ENCODE peak calls at places on chromosomes 2 and 18, in ten cellular contexts. One of them, this sample, is unnamed.
A peak's percentile ranks its signal among the peaks of the same experiment; 100 is the strongest.

GRCh38 chr2:122703676-122704075 is 948.2 kb downstream of the TSN start:
- DNase-seq in hepatocyte: no peak
- DNase-seq in spleen: no peak
- DNase-seq in heart left ventricle: no peak
- DNase-seq in left ventricle myocardium inferior: no peak
- DNase-seq in OCI-LY7: no peak
- DNase-seq in GM12878: no peak
- DNase-seq in adrenal gland: no peak
- DNase-seq in prostate gland: no peak
- DNase-seq in choroid plexus epithelial cell: no peak
- DNase-seq in this sample: no peak

GRCh38 chr2:108637304-108637669 is 82.0 kb upstream of the RANBP2 start:
- DNase-seq in OCI-LY7: no peak
- DNase-seq in heart left ventricle: peak; percentile 78
- DNase-seq in adrenal gland: peak; percentile 74
- DNase-seq in GM12878: peak; percentile 46
- DNase-seq in left ventricle myocardium inferior: peak; percentile 55
- DNase-seq in choroid plexus epithelial cell: peak; percentile 92
- DNase-seq in spleen: no peak
- DNase-seq in prostate gland: no peak
- DNase-seq in hepatocyte: peak; percentile 73
- DNase-seq in this sample: no peak

GRCh38 chr2:28956890-28957289 is 24.2 kb upstream of the TOGARAM2 start:
- DNase-seq in spleen: no peak
- DNase-seq in prostate gland: no peak
- DNase-seq in heart left ventricle: no peak
- DNase-seq in OCI-LY7: no peak
- DNase-seq in adrenal gland: no peak
- DNase-seq in hepatocyte: no peak
- DNase-seq in choroid plexus epithelial cell: peak; percentile 45
- DNase-seq in GM12878: no peak
- DNase-seq in left ventricle myocardium inferior: no peak
- DNase-seq in this sample: no peak

GRCh38 chr2:128638311-128638710 is 319.6 kb upstream of the HS6ST1 start:
- DNase-seq in prostate gland: no peak
- DNase-seq in adrenal gland: no peak
- DNase-seq in spleen: peak; percentile 72
- DNase-seq in hepatocyte: no peak
- DNase-seq in choroid plexus epithelial cell: peak; percentile 37
- DNase-seq in OCI-LY7: no peak
- DNase-seq in heart left ventricle: peak; percentile 44
- DNase-seq in GM12878: no peak
- DNase-seq in left ventricle myocardium inferior: no peak
- DNase-seq in this sample: no peak

GRCh38 chr2:85811173-85811849 is 57.5 kb downstream of the ATOH8 start:
- DNase-seq in hepatocyte: peak; percentile 80
- DNase-seq in spleen: no peak
- DNase-seq in OCI-LY7: no peak
- DNase-seq in adrenal gland: no peak
- DNase-seq in choroid plexus epithelial cell: peak; percentile 35
- DNase-seq in GM12878: no peak
- DNase-seq in heart left ventricle: peak; percentile 67
- DNase-seq in prostate gland: peak; percentile 69
- DNase-seq in left ventricle myocardium inferior: peak; percentile 63
- DNase-seq in this sample: no peak

GRCh38 chr18:63224574-63224973 is 95.0 kb downstream of the BCL2 start:
- DNase-seq in OCI-LY7: no peak
- DNase-seq in heart left ventricle: no peak
- DNase-seq in hepatocyte: no peak
- DNase-seq in GM12878: no peak
- DNase-seq in spleen: no peak
- DNase-seq in choroid plexus epithelial cell: no peak
- DNase-seq in left ventricle myocardium inferior: no peak
- DNase-seq in adrenal gland: no peak
- DNase-seq in prostate gland: no peak
- DNase-seq in this sample: no peak

GRCh38 chr2:227366861-227367800 is 12.0 kb downstream of the TM4SF20 start:
- DNase-seq in prostate gland: no peak
- DNase-seq in OCI-LY7: no peak
- DNase-seq in choroid plexus epithelial cell: peak; percentile 95
- DNase-seq in spleen: no peak
- DNase-seq in adrenal gland: no peak
- DNase-seq in heart left ventricle: no peak
- DNase-seq in left ventricle myocardium inferior: no peak
- DNase-seq in GM12878: no peak
- DNase-seq in hepatocyte: no peak
- DNase-seq in this sample: peak; percentile 42

GRCh38 chr18:22521026-22521707 is 103.5 kb upstream of the CTAGE1 start:
- DNase-seq in heart left ventricle: peak; percentile 32
- DNase-seq in left ventricle myocardium inferior: no peak
- DNase-seq in OCI-LY7: no peak
- DNase-seq in GM12878: no peak
- DNase-seq in hepatocyte: no peak
- DNase-seq in adrenal gland: no peak
- DNase-seq in prostate gland: no peak
- DNase-seq in spleen: no peak
- DNase-seq in choroid plexus epithelial cell: no peak
- DNase-seq in this sample: no peak

GRCh38 chr18:73881396-73881795 is 266.2 kb downstream of the FBXO15 start:
- DNase-seq in spleen: no peak
- DNase-seq in choroid plexus epithelial cell: peak; percentile 38
- DNase-seq in hepatocyte: no peak
- DNase-seq in prostate gland: no peak
- DNase-seq in heart left ventricle: no peak
- DNase-seq in left ventricle myocardium inferior: no peak
- DNase-seq in GM12878: no peak
- DNase-seq in adrenal gland: no peak
- DNase-seq in OCI-LY7: no peak
- DNase-seq in this sample: peak; percentile 46

GRCh38 chr2:62722679-62723078 is 17.2 kb downstream of the EHBP1 start:
- DNase-seq in OCI-LY7: no peak
- DNase-seq in choroid plexus epithelial cell: no peak
- DNase-seq in adrenal gland: no peak
- DNase-seq in prostate gland: no peak
- DNase-seq in GM12878: no peak
- DNase-seq in hepatocyte: no peak
- DNase-seq in left ventricle myocardium inferior: no peak
- DNase-seq in spleen: no peak
- DNase-seq in heart left ventricle: no peak
- DNase-seq in this sample: no peak

GRCh38 chr18:13359195-13359594 is 140.6 kb downstream of the LDLRAD4 start:
- DNase-seq in hepatocyte: no peak
- DNase-seq in choroid plexus epithelial cell: no peak
- DNase-seq in adrenal gland: no peak
- DNase-seq in OCI-LY7: peak; percentile 16
- DNase-seq in heart left ventricle: no peak
- DNase-seq in GM12878: no peak
- DNase-seq in spleen: no peak
- DNase-seq in prostate gland: no peak
- DNase-seq in left ventricle myocardium inferior: no peak
- DNase-seq in this sample: no peak

GRCh38 chr18:363327-364115 is 95.7 kb upstream of the THOC1 start:
- DNase-seq in choroid plexus epithelial cell: peak; percentile 70
- DNase-seq in OCI-LY7: no peak
- DNase-seq in left ventricle myocardium inferior: no peak
- DNase-seq in hepatocyte: no peak
- DNase-seq in prostate gland: no peak
- DNase-seq in heart left ventricle: no peak
- DNase-seq in adrenal gland: no peak
- DNase-seq in GM12878: no peak
- DNase-seq in spleen: no peak
- DNase-seq in this sample: no peak

GRCh38 chr2:85470850-85471800 is 52.6 kb downstream of the SH2D6 start:
- DNase-seq in choroid plexus epithelial cell: no peak
- DNase-seq in heart left ventricle: no peak
- DNase-seq in spleen: peak; percentile 82
- DNase-seq in OCI-LY7: no peak
- DNase-seq in hepatocyte: peak; percentile 72
- DNase-seq in prostate gland: no peak
- DNase-seq in left ventricle myocardium inferior: no peak
- DNase-seq in GM12878: no peak
- DNase-seq in adrenal gland: no peak
- DNase-seq in this sample: no peak

GRCh38 chr2:177645241-177645640 is 252.7 kb downstream of the AGPS start:
- DNase-seq in prostate gland: no peak
- DNase-seq in adrenal gland: no peak
- DNase-seq in OCI-LY7: no peak
- DNase-seq in left ventricle myocardium inferior: no peak
- DNase-seq in choroid plexus epithelial cell: no peak
- DNase-seq in heart left ventricle: no peak
- DNase-seq in spleen: no peak
- DNase-seq in GM12878: no peak
- DNase-seq in hepatocyte: no peak
- DNase-seq in this sample: no peak

GRCh38 chr2:197024206-197024605 is 97.7 kb upstream of the PGAP1 start:
- DNase-seq in adrenal gland: no peak
- DNase-seq in hepatocyte: peak; percentile 36
- DNase-seq in left ventricle myocardium inferior: no peak
- DNase-seq in prostate gland: no peak
- DNase-seq in heart left ventricle: no peak
- DNase-seq in OCI-LY7: no peak
- DNase-seq in choroid plexus epithelial cell: no peak
- DNase-seq in spleen: no peak
- DNase-seq in GM12878: no peak
- DNase-seq in this sample: no peak

GRCh38 chr2:137952586-137953129 is 11.6 kb upstream of the HNMT start:
- DNase-seq in hepatocyte: no peak
- DNase-seq in prostate gland: no peak
- DNase-seq in OCI-LY7: no peak
- DNase-seq in spleen: no peak
- DNase-seq in left ventricle myocardium inferior: no peak
- DNase-seq in choroid plexus epithelial cell: no peak
- DNase-seq in adrenal gland: no peak
- DNase-seq in heart left ventricle: no peak
- DNase-seq in GM12878: peak; percentile 43
- DNase-seq in this sample: no peak
- H3K4me3 ChIP-seq in hepatocyte: no peak overlapping the region
- H3K4me3 ChIP-seq in prostate gland: no peak overlapping the region
- H3K4me3 ChIP-seq in OCI-LY7: no peak overlapping the region
- H3K4me3 ChIP-seq in spleen: peak overlapping the region; percentile 35
- H3K4me3 ChIP-seq in left ventricle myocardium inferior: peak overlapping the region; percentile 36
- H3K4me3 ChIP-seq in choroid plexus epithelial cell: no peak overlapping the region
- H3K4me3 ChIP-seq in adrenal gland: peak overlapping the region; percentile 41
- H3K4me3 ChIP-seq in heart left ventricle: peak overlapping the region; percentile 6
- H3K4me3 ChIP-seq in GM12878: no peak overlapping the region
- H3K4me3 ChIP-seq in this sample: no peak overlapping the region

GRCh38 chr2:172893654-172894053 is 158.0 kb downstream of the RAPGEF4 start:
- DNase-seq in prostate gland: no peak
- DNase-seq in spleen: no peak
- DNase-seq in heart left ventricle: no peak
- DNase-seq in hepatocyte: no peak
- DNase-seq in adrenal gland: no peak
- DNase-seq in left ventricle myocardium inferior: no peak
- DNase-seq in GM12878: no peak
- DNase-seq in choroid plexus epithelial cell: no peak
- DNase-seq in OCI-LY7: no peak
- DNase-seq in this sample: no peak
- TF ChIP-seq CTCF in prostate gland: no peak
- TF ChIP-seq CTCF in spleen: no peak
- TF ChIP-seq CTCF in heart left ventricle: no peak
- TF ChIP-seq CTCF in hepatocyte: no peak
- TF ChIP-seq CTCF in adrenal gland: no peak
- TF ChIP-seq CTCF in left ventricle myocardium inferior: no peak
- TF ChIP-seq CTCF in GM12878: no peak
- TF ChIP-seq CTCF in choroid plexus epithelial cell: no peak
- TF ChIP-seq CTCF in OCI-LY7: no peak
- TF ChIP-seq CTCF in this sample: no peak

DNA sequence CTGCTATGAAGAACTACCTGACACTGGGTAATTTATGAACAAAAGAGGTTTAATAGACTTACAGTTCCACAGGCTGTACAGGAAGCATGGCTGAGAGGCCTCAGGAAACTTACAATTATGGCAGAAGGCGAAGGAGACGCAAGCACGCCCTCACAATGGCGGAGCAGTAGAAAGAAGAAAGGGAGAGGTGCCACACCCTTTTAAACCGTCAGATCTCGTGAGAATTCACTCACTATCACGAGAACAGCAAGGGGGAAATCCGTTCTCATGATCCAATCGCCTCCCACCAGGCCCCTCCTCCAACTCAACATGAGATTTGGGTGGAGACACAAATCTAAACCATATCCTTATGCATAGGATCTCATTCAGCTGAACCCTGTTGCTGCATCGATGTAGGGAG is 84.6 kb upstream of the ZNF532 start:
- DNase-seq in adrenal gland: no peak
- DNase-seq in left ventricle myocardium inferior: no peak
- DNase-seq in spleen: no peak
- DNase-seq in prostate gland: no peak
- DNase-seq in OCI-LY7: no peak
- DNase-seq in GM12878: no peak
- DNase-seq in choroid plexus epithelial cell: no peak
- DNase-seq in heart left ventricle: no peak
- DNase-seq in hepatocyte: no peak
- DNase-seq in this sample: no peak
- H3K4me3 ChIP-seq in adrenal gland: no peak overlapping the region
- H3K4me3 ChIP-seq in left ventricle myocardium inferior: no peak overlapping the region
- H3K4me3 ChIP-seq in spleen: no peak overlapping the region
- H3K4me3 ChIP-seq in prostate gland: no peak overlapping the region
- H3K4me3 ChIP-seq in OCI-LY7: no peak overlapping the region
- H3K4me3 ChIP-seq in GM12878: no peak overlapping the region
- H3K4me3 ChIP-seq in choroid plexus epithelial cell: no peak overlapping the region
- H3K4me3 ChIP-seq in heart left ventricle: no peak overlapping the region
- H3K4me3 ChIP-seq in hepatocyte: no peak overlapping the region
- H3K4me3 ChIP-seq in this sample: no peak overlapping the region

GRCh38 chr2:148006249-148007007 is 14.1 kb downstream of the ORC4 start:
- DNase-seq in adrenal gland: no peak
- DNase-seq in OCI-LY7: no peak
- DNase-seq in prostate gland: no peak
- DNase-seq in choroid plexus epithelial cell: no peak
- DNase-seq in heart left ventricle: no peak
- DNase-seq in left ventricle myocardium inferior: no peak
- DNase-seq in GM12878: no peak
- DNase-seq in hepatocyte: no peak
- DNase-seq in spleen: no peak
- DNase-seq in this sample: no peak
- TF ChIP-seq CTCF in adrenal gland: no peak
- TF ChIP-seq CTCF in OCI-LY7: no peak
- TF ChIP-seq CTCF in prostate gland: no peak
- TF ChIP-seq CTCF in choroid plexus epithelial cell: peak; percentile 1
- TF ChIP-seq CTCF in heart left ventricle: no peak
- TF ChIP-seq CTCF in left ventricle myocardium inferior: no peak
- TF ChIP-seq CTCF in GM12878: no peak
- TF ChIP-seq CTCF in hepatocyte: no peak
- TF ChIP-seq CTCF in spleen: no peak
- TF ChIP-seq CTCF in this sample: no peak

GRCh38 chr2:47265158-47265557 is 110.0 kb upstream of the STPG4 start:
- DNase-seq in spleen: no peak
- DNase-seq in choroid plexus epithelial cell: no peak
- DNase-seq in heart left ventricle: no peak
- DNase-seq in adrenal gland: no peak
- DNase-seq in hepatocyte: no peak
- DNase-seq in left ventricle myocardium inferior: no peak
- DNase-seq in GM12878: no peak
- DNase-seq in prostate gland: peak; percentile 10
- DNase-seq in OCI-LY7: no peak
- DNase-seq in this sample: peak; percentile 14
- H3K4me3 ChIP-seq in spleen: no peak overlapping the region
- H3K4me3 ChIP-seq in choroid plexus epithelial cell: no peak overlapping the region
- H3K4me3 ChIP-seq in heart left ventricle: no peak overlapping the region
- H3K4me3 ChIP-seq in adrenal gland: no peak overlapping the region
- H3K4me3 ChIP-seq in hepatocyte: no peak overlapping the region
- H3K4me3 ChIP-seq in left ventricle myocardium inferior: no peak overlapping the region
- H3K4me3 ChIP-seq in GM12878: no peak overlapping the region
- H3K4me3 ChIP-seq in prostate gland: no peak overlapping the region
- H3K4me3 ChIP-seq in OCI-LY7: no peak overlapping the region
- H3K4me3 ChIP-seq in this sample: no peak overlapping the region

GRCh38 chr2:43524180-43524965 is 71.5 kb downstream of the THADA start:
- DNase-seq in OCI-LY7: no peak
- DNase-seq in prostate gland: no peak
- DNase-seq in GM12878: no peak
- DNase-seq in hepatocyte: peak; percentile 7
- DNase-seq in heart left ventricle: no peak
- DNase-seq in adrenal gland: no peak
- DNase-seq in left ventricle myocardium inferior: no peak
- DNase-seq in spleen: no peak
- DNase-seq in choroid plexus epithelial cell: peak; percentile 39
- DNase-seq in this sample: peak; percentile 21
- TF ChIP-seq CTCF in OCI-LY7: peak; percentile 62
- TF ChIP-seq CTCF in prostate gland: no peak
- TF ChIP-seq CTCF in GM12878: peak; percentile 3
- TF ChIP-seq CTCF in hepatocyte: peak; percentile 25
- TF ChIP-seq CTCF in heart left ventricle: no peak
- TF ChIP-seq CTCF in adrenal gland: peak; percentile 28
- TF ChIP-seq CTCF in left ventricle myocardium inferior: peak; percentile 42
- TF ChIP-seq CTCF in spleen: peak; percentile 36
- TF ChIP-seq CTCF in choroid plexus epithelial cell: peak; percentile 56
- TF ChIP-seq CTCF in this sample: peak; percentile 21